ENCODE peak calls at places on chromosomes 7 and 10, in eight cellular contexts. M, P, H, O, Y, N, U and G are unnamed samples.

GRCh38 chr7:106864298-106865081 is 592 bp upstream of the PIK3CG start:
- DNase-seq in Y (no peak), P (no peak), U (no peak), O (no peak), M (no peak), N (no peak), H (no peak), G (no peak)

GRCh38 chr7:102864958-102865357 is 47.8 kb upstream of the LRRC17 start:
- DNase-seq in Y (no peak), N (no peak), O (no peak), P (no peak), U (no peak), H (no peak), M (no peak), G (no peak)

GRCh38 chr7:92052159-92052558 is 82.1 kb downstream of the CYP51A1 start:
- DNase-seq in M (no peak), H (no peak), Y (no peak), N (no peak), O (no peak), U (no peak), P (no peak), G (no peak)

GRCh38 chr10:121654021-121654545 is 55.8 kb upstream of the FGFR2 start:
- DNase-seq in P (no peak), Y (peak; percentile 65), M (no peak), N (no peak), H (no peak), U (no peak), O (no peak), G (peak; percentile 65)

GRCh38 chr10:75430000-75430763 is 1.2 kb upstream of the LRMDA start:
- DNase-seq in O (no peak), U (no peak), N (peak; percentile 55), M (no peak), P (no peak), H (peak; percentile 26), Y (no peak), G (no peak)

GRCh38 chr10:100534726-100535125 is 1.0 kb upstream of the HIF1AN start:
- DNase-seq in H (no peak), O (no peak), M (no peak), Y (no peak), N (no peak), P (no peak), U (no peak), G (no peak)

GRCh38 chr10:62058896-62059423 is 157.5 kb downstream of the ARID5B start:
- DNase-seq in P (no peak), O (no peak), N (no peak), U (no peak), M (no peak), Y (no peak), H (no peak), G (no peak)

GRCh38 chr10:14259696-14260595 is 70.8 kb downstream of the FRMD4A start:
- DNase-seq in H (no peak), O (no peak), U (no peak), N (no peak), P (no peak), Y (peak; percentile 82), M (no peak), G (no peak)

GRCh38 chr10:108275895-108276685 is 1111.6 kb upstream of the SORCS1 start:
- DNase-seq in M (no peak), O (no peak), H (no peak), N (no peak), Y (no peak), P (no peak), U (no peak), G (no peak)

GRCh38 chr7:23350466-23350865 is 51.3 kb downstream of the MALSU1 start:
- DNase-seq in Y (no peak), U (no peak), M (no peak), O (no peak), H (no peak), P (no peak), N (no peak), G (no peak)

GRCh38 chr10:132486539-132487121 is 51.0 kb upstream of the INPP5A start:
- DNase-seq in Y (no peak), N (peak; percentile 62), M (no peak), H (no peak), U (no peak), O (no peak), P (no peak), G (no peak)

GRCh38 chr7:151433721-151434400 is 6.1 kb downstream of the CRYGN start:
- DNase-seq in U (no peak), O (no peak), N (peak; percentile 68), M (no peak), P (no peak), Y (no peak), H (no peak), G (no peak)

GRCh38 chr10:12846718-12847117 is 154.8 kb downstream of the CCDC3 start:
- DNase-seq in U (no peak), P (no peak), H (no peak), M (no peak), O (no peak), Y (no peak), N (no peak), G (no peak)

GRCh38 chr7:44581426-44581906 is 565 bp downstream of the TMED4 start:
- DNase-seq in P (no peak), U (peak; percentile 28), Y (no peak), M (no peak), O (no peak), H (no peak), N (peak; percentile 55), G (no peak)

GRCh38 chr10:50286517-50286916 is 35.2 kb upstream of the ASAH2 start:
- DNase-seq in N (no peak), Y (no peak), O (no peak), M (no peak), H (no peak), U (no peak), P (no peak), G (no peak)

GRCh38 chr10:32379950-32380547 is 33.1 kb upstream of the EPC1 start:
- DNase-seq in M (no peak), P (no peak), U (no peak), N (no peak), O (no peak), Y (no peak), H (no peak), G (no peak)

GRCh38 chr7:127980901-127981300 is 50.3 kb downstream of the LRRC4 start:
- DNase-seq in Y (no peak), P (no peak), N (no peak), U (no peak), O (no peak), M (no peak), H (no peak), G (no peak)

GRCh38 chr10:71228875-71229720 is 16.7 kb downstream of the UNC5B start:
- DNase-seq in N (no peak), O (no peak), P (no peak), H (no peak), M (no peak), Y (no peak), U (no peak), G (no peak)

GRCh38 chr10:102919992-102920736 is 2.1 kb downstream of the CNNM2 start:
- DNase-seq in P (no peak), O (no peak), M (no peak), U (no peak), H (no peak), N (peak; percentile 52), Y (no peak), G (no peak)

GRCh38 chr7:24982917-24983316 is 2.9 kb upstream of the OSBPL3 start:
- DNase-seq in U (peak; percentile 61), M (no peak), O (no peak), Y (no peak), P (no peak), H (no peak), N (peak; percentile 30), G (no peak)

GRCh38 chr7:124918662-124919061 is 11.0 kb downstream of the POT1 start:
- DNase-seq in U (no peak), N (no peak), H (no peak), P (no peak), Y (no peak), M (no peak), O (no peak), G (no peak)